ENCODE peak calls at places on chromosomes 3 and 15, in six cellular contexts. C is activated naive CD4-positive, alpha-beta T cell treated with anti-CD3 and anti-CD28 coated beads, Interleukin-2, amount 50 U/mL, for 72 hours; U is T-helper 1 cell; J is kidney tubule cell; B is SK-N-SH; V is ACHN. G is an unnamed sample.

GRCh38 chr3:71395927-71396695 is 187.4 kb downstream of the FOXP1 start:
- DNase-seq in B (no peak), V (peak; percentile 18), U (no peak), C (no peak), J (peak; percentile 53), G (no peak)

GRCh38 chr15:59917504-59918157 is 86.5 kb upstream of the FOXB1 start:
- DNase-seq in U (peak; percentile 34), C (peak; percentile 78), B (peak; percentile 49), V (peak; percentile 72), J (peak; percentile 67), G (peak; percentile 69)

GRCh38 chr15:101303408-101303807 is 8.4 kb upstream of the SNRPA1 start:
- DNase-seq in V (no peak), U (no peak), J (no peak), C (no peak), B (no peak), G (no peak)

GRCh38 chr15:76258460-76258859 is 52.8 kb downstream of the ETFA start:
- DNase-seq in C (no peak), U (no peak), J (no peak), B (no peak), V (no peak), G (no peak)

GRCh38 chr3:107239703-107240102 is 137.5 kb upstream of the CCDC54 start:
- DNase-seq in U (no peak), V (no peak), J (no peak), C (no peak), B (no peak), G (no peak)

GRCh38 chr3:177944228-177944661 is 592.0 kb upstream of the KCNMB2 start:
- DNase-seq in J (no peak), C (no peak), U (no peak), B (no peak), V (no peak), G (no peak)

GRCh38 chr15:96342143-96342466 is 11.6 kb downstream of the NR2F2 start:
- DNase-seq in B (no peak), J (no peak), V (no peak), C (no peak), U (no peak), G (no peak)

GRCh38 chr3:76039431-76039830 is 254.1 kb upstream of the ZNF717 start:
- DNase-seq in J (peak; percentile 65), U (no peak), V (no peak), C (no peak), B (no peak), G (no peak)

G was measured in ureter.